ENCODE peak calls at places on chromosomes 5 and 9, in seven cellular contexts. J is fibroblast of lung, N is B cell, B is hepatocyte, E is Calu3, U is A549, O is uterus. A is an unnamed sample.

GRCh38 chr9:123324767-123325183 is 31.2 kb upstream of the CRB2 start:
- DNase-seq in N (no peak), E (peak), U (no peak), B (no peak), J (no peak), O (no peak), A (no peak)

GRCh38 chr5:137206030-137206715 is 293.0 kb downstream of the SPOCK1 start:
- DNase-seq in B (peak), O (no peak), N (no peak), E (no peak), J (no peak), U (no peak), A (peak)

GRCh38 chr5:140480310-140481014 is 67.0 kb upstream of the EIF4EBP3 start:
- DNase-seq in O (no peak), N (no peak), B (no peak), J (peak), U (no peak), E (no peak), A (peak)

GRCh38 chr9:15357050-15357653 is 50.1 kb upstream of the TTC39B start:
- DNase-seq in N (peak), J (no peak), B (peak), E (peak), O (no peak), U (no peak), A (no peak)

GRCh38 chr9:503331-503730 is 288.7 kb downstream of the DOCK8 start:
- DNase-seq in U (no peak), B (no peak), J (no peak), N (peak), O (no peak), E (no peak), A (no peak)

GRCh38 chr5:127571732-127572131 is 54.3 kb downstream of the PRRC1 start:
- DNase-seq in B (no peak), U (no peak), J (no peak), N (no peak), E (no peak), O (no peak), A (no peak)

GRCh38 chr5:74257645-74258328 is 382.7 kb downstream of the ENC1 start:
- DNase-seq in E (peak), U (no peak), N (no peak), O (peak), B (peak), J (peak), A (no peak)

GRCh38 chr9:107739601-107740082 is 250.1 kb upstream of the KLF4 start:
- DNase-seq in O (peak), J (peak), E (no peak), N (no peak), B (no peak), U (no peak), A (no peak)

GRCh38 chr9:19117039-19117716 is 10.1 kb downstream of the PLIN2 start:
- DNase-seq in E (no peak), J (no peak), B (no peak), O (no peak), U (no peak), N (no peak), A (no peak)

GRCh38 chr9:34127035-34127948 is 794 bp upstream of the DCAF12 start:
- DNase-seq in N (no peak), U (no peak), B (no peak), E (no peak), J (no peak), O (no peak), A (no peak)

GRCh38 chr9:89528540-89528939 is 30.6 kb upstream of the SEMA4D start:
- DNase-seq in U (no peak), N (no peak), J (no peak), O (no peak), B (peak), E (peak), A (no peak)

GRCh38 chr5:151745071-151745705 is 13.2 kb downstream of the ATOX1 start:
- DNase-seq in N (peak), E (peak), B (no peak), O (no peak), J (peak), U (no peak), A (peak)

GRCh38 chr9:93589688-93590087 is 13.3 kb downstream of the PHF2 start:
- DNase-seq in U (no peak), O (no peak), J (peak), N (no peak), B (peak), E (no peak), A (no peak)

GRCh38 chr9:357560-357959 is 142.9 kb downstream of the DOCK8 start:
- DNase-seq in B (no peak), U (no peak), E (no peak), O (no peak), N (no peak), J (no peak), A (no peak)

GRCh38 chr5:146329697-146330096 is 8.9 kb upstream of the POU4F3 start:
- DNase-seq in J (no peak), N (no peak), O (no peak), U (no peak), B (no peak), E (no peak), A (no peak)

GRCh38 chr9:86406366-86406765 is 52.2 kb upstream of the TUT7 start:
- DNase-seq in O (peak), J (peak), N (no peak), E (no peak), U (no peak), B (peak), A (no peak)

GRCh38 chr5:36150676-36151433 is 832 bp downstream of the LMBRD2 start:
- DNase-seq in B (peak), O (no peak), J (peak), E (peak), U (peak), N (peak), A (no peak)

GRCh38 chr9:97388721-97389238 is 23.1 kb upstream of the TDRD7 start:
- DNase-seq in O (no peak), N (peak), J (no peak), B (no peak), U (no peak), E (peak), A (no peak)

GRCh38 chr5:157217289-157218024 is 36.8 kb downstream of the ITK start:
- DNase-seq in B (no peak), J (no peak), O (no peak), E (no peak), U (no peak), N (no peak), A (no peak)

GRCh38 chr9:103902263-103902662 is 191.8 kb upstream of the SMC2 start:
- DNase-seq in E (no peak), U (no peak), O (no peak), B (no peak), J (no peak), N (no peak), A (no peak)

GRCh38 chr9:95570150-95570549 is 53.4 kb upstream of the PTCH1 start:
- DNase-seq in N (no peak), J (peak), E (no peak), O (no peak), B (no peak), U (no peak), A (peak)

GRCh38 chr9:91770229-91770628 is 179.8 kb downstream of the ROR2 start:
- DNase-seq in J (no peak), E (no peak), B (no peak), O (no peak), U (no peak), N (no peak), A (no peak)

GRCh38 chr9:91771864-91772263 is 178.2 kb downstream of the ROR2 start:
- DNase-seq in U (no peak), B (no peak), E (no peak), N (no peak), J (no peak), O (no peak), A (no peak)

GRCh38 chr9:91773166-91773565 is 176.9 kb downstream of the ROR2 start:
- DNase-seq in O (peak), J (no peak), B (no peak), N (no peak), U (no peak), E (no peak), A (no peak)

GRCh38 chr9:91768977-91769916 is 180.8 kb downstream of the ROR2 start:
- DNase-seq in B (no peak), E (no peak), N (no peak), O (no peak), U (no peak), J (no peak), A (no peak)

GRCh38 chr9:91771027-91771426 is 179.0 kb downstream of the ROR2 start:
- DNase-seq in N (no peak), O (peak), B (peak), U (no peak), J (peak), E (no peak), A (peak)
- TF ChIP-seq CTCF in N (no peak), O (peak), B (peak), U (no peak), J (peak), E (no peak), A (peak)

DNA sequence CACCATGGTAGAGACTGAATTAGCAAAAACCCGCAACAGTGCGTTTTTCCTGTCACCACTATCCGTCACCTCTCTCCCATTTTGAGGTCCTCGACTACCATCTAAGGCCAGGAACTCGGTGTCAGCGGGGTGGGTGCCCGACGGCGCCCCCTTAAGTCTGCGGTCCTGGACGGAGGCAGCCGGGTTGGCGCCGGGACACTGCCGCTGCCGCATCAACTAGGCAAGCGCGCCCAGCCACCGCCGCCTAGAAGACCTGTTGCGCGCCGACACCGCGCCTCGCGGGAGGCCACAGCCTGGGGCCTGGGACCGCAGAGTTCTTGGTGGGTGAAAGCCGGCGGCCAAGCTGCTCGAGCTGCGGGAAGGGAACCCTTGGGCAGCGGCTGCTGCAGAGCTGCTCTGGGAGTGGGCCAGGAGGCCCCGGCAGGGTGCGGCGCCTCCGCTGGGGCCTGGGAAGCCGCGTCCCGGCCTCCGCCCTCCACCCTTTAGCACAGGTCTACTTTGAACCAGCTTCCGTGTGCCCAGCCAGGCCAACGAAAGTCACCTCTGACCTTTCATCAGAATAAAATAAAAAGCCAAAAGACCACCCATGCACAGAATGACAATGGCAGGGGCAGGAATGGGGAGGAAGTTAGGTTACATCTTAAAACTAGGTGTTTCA is 3.5 kb downstream of the FOXB2 start:
- DNase-seq in U (no peak), B (no peak), N (peak), J (no peak), E (no peak), O (no peak), A (no peak)
- TF ChIP-seq CTCF in U (no peak), B (no peak), N (no peak), J (no peak), E (no peak), O (no peak), A (no peak)

GRCh38 chr5:14328144-14328543 is 185.0 kb downstream of the TRIO start:
- DNase-seq in O (no peak), B (no peak), E (no peak), J (no peak), N (no peak), U (no peak), A (no peak)

GRCh38 chr5:14325369-14325768 is 182.2 kb downstream of the TRIO start:
- DNase-seq in J (peak), E (no peak), B (no peak), U (no peak), N (no peak), O (no peak), A (no peak)

GRCh38 chr5:14323466-14323865 is 180.3 kb downstream of the TRIO start:
- DNase-seq in U (no peak), E (no peak), J (no peak), O (no peak), B (no peak), N (no peak), A (no peak)

GRCh38 chr5:14327624-14328023 is 184.5 kb downstream of the TRIO start:
- DNase-seq in B (no peak), J (no peak), N (no peak), O (no peak), U (no peak), E (no peak), A (peak)

DNA sequence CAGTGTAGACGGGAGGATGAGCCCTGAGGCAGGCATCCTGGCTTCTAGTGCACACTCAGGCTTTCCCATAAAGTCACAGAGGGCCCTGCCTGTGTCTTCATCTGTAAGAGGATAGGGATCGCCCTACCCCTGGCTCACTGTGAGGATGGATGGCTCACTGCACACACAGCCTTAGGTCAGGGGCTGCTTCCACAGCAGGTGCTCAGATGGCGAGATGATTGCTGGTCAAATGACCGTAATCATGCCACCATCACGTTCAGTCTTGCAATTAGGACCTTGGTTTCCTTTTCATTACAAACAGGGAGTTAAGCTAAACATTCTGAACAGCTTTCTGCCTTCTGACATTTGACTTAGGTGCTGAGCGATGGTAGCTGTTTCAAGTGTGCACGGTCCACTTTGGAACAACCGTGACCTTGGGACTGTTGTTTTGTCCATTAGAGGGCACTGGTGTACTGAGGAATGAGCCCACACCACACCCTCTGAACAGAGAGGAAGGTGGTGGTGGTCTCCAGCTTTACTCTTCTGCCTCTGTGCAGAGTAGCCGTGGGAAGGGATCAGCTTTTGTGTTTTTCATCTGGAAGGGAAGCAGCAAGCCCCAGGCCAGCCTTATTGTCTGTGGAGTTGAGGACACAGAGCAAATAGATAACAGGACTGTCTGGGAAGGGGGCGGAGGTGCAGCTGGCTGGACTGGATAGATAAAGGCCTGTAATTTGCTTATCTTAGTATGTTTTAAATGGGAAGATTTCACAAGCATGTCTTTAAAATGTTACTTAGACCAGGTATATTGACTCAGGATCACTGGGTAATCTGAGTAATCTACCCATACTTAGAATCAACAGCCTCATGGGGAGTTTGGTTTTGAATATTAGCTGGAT is 183.1 kb downstream of the TRIO start:
- DNase-seq in U (no peak), O (no peak), J (no peak), E (no peak), B (peak), N (peak), A (no peak)
- TF ChIP-seq CTCF in U (no peak), O (peak), J (no peak), E (no peak), B (peak), N (peak), A (peak)

GRCh38 chr5:89816038-89816437 is 593.5 kb downstream of the CETN3 start:
- DNase-seq in U (no peak), E (no peak), O (no peak), B (no peak), J (no peak), N (no peak), A (no peak)
- TF ChIP-seq CTCF in U (no peak), E (no peak), O (no peak), B (no peak), J (no peak), N (no peak), A (no peak)